ENCODE peak calls at places on chromosomes 16 and 17, in nine cellular contexts. J is NB4, F is IMR-90, U is Peyer's patch, B is body of pancreas, S is breast epithelium, P is sigmoid colon, M is adrenal gland, D is suprapubic skin. T is an unnamed sample.

GRCh38 chr17:65345261-65346060 is 208.3 kb downstream of the RGS9 start:
- DNase-seq in J (peak), M (no peak), P (no peak), B (no peak), S (no peak), D (no peak), F (no peak), U (no peak), T (no peak)

GRCh38 chr16:68715471-68715870 is 21.6 kb upstream of the CDH1 start:
- DNase-seq in B (no peak), M (no peak), D (no peak), P (no peak), S (no peak), U (no peak), J (peak), F (no peak), T (no peak)

GRCh38 chr16:16027728-16028310 is 78.4 kb downstream of the ABCC1 start:
- DNase-seq in J (no peak), S (no peak), B (no peak), D (no peak), U (no peak), F (no peak), P (no peak), M (no peak), T (peak)

GRCh38 chr17:68435361-68435760 is 21.9 kb downstream of the WIPI1 start:
- DNase-seq in J (no peak), D (peak), U (no peak), F (no peak), B (no peak), M (no peak), P (no peak), S (peak), T (no peak)

GRCh38 chr16:82072313-82072712 is 37.3 kb downstream of the HSD17B2 start:
- DNase-seq in B (no peak), S (no peak), D (no peak), J (no peak), F (no peak), M (no peak), P (no peak), U (no peak), T (no peak)

GRCh38 chr16:9408297-9408696 is 316.9 kb downstream of the HAPSTR1 start:
- DNase-seq in J (no peak), S (no peak), D (no peak), U (no peak), F (no peak), P (no peak), B (no peak), M (no peak), T (no peak)

GRCh38 chr17:9971991-9972390 is 66.9 kb upstream of the RCVRN start:
- DNase-seq in D (peak), F (peak), U (no peak), S (no peak), M (peak), P (peak), J (no peak), B (peak), T (peak)

GRCh38 chr17:33387406-33387805 is 94.3 kb upstream of the ASIC2 start:
- DNase-seq in B (no peak), M (no peak), F (no peak), S (no peak), J (no peak), U (no peak), P (no peak), D (no peak), T (no peak)

GRCh38 chr17:9900019-9900594 is 5.0 kb downstream of the RCVRN start:
- DNase-seq in M (no peak), S (no peak), J (no peak), D (peak), U (no peak), P (no peak), B (no peak), F (no peak), T (no peak)

GRCh38 chr16:2785101-2785991 is 2.0 kb downstream of the PRSS33 start:
- DNase-seq in U (no peak), B (no peak), P (peak), M (peak), D (peak), J (peak), S (no peak), F (no peak), T (no peak)

GRCh38 chr17:43670645-43671074 is 8.9 kb upstream of the MEOX1 start:
- DNase-seq in B (no peak), S (no peak), J (no peak), D (no peak), U (no peak), M (no peak), P (no peak), F (no peak), T (no peak)

GRCh38 chr17:33896309-33896708 is 358.8 kb upstream of the CCL2 start:
- DNase-seq in J (no peak), S (no peak), M (no peak), P (no peak), F (no peak), B (no peak), U (no peak), D (no peak), T (no peak)

GRCh38 chr16:80599466-80599865 is 58.7 kb downstream of the DYNLRB2 start:
- DNase-seq in D (no peak), P (no peak), F (peak), U (no peak), J (no peak), M (no peak), S (no peak), B (no peak), T (no peak)

GRCh38 chr17:78125138-78125913 is 3.2 kb downstream of the TMC6 start:
- DNase-seq in U (peak), S (no peak), D (peak), M (no peak), F (no peak), B (no peak), P (no peak), J (no peak), T (no peak)

GRCh38 chr17:64291268-64291851 is 28.3 kb upstream of the TEX2 start:
- DNase-seq in B (no peak), U (no peak), P (no peak), F (no peak), J (peak), M (no peak), D (no peak), S (no peak), T (peak)

GRCh38 chr17:40967581-40967980 is 833 bp upstream of the KRT39 start:
- DNase-seq in M (no peak), U (no peak), P (no peak), S (no peak), B (no peak), F (no peak), D (no peak), J (no peak), T (no peak)

GRCh38 chr17:3594056-3594810 is 15.0 kb downstream of the TRPV1 start:
- DNase-seq in D (no peak), B (no peak), U (no peak), P (no peak), M (no peak), S (no peak), F (peak), J (no peak), T (no peak)

GRCh38 chr17:29165800-29166506 is 14.2 kb downstream of the MYO18A start:
- DNase-seq in B (no peak), D (peak), M (no peak), S (no peak), P (no peak), F (no peak), U (no peak), J (no peak), T (no peak)

DNA sequence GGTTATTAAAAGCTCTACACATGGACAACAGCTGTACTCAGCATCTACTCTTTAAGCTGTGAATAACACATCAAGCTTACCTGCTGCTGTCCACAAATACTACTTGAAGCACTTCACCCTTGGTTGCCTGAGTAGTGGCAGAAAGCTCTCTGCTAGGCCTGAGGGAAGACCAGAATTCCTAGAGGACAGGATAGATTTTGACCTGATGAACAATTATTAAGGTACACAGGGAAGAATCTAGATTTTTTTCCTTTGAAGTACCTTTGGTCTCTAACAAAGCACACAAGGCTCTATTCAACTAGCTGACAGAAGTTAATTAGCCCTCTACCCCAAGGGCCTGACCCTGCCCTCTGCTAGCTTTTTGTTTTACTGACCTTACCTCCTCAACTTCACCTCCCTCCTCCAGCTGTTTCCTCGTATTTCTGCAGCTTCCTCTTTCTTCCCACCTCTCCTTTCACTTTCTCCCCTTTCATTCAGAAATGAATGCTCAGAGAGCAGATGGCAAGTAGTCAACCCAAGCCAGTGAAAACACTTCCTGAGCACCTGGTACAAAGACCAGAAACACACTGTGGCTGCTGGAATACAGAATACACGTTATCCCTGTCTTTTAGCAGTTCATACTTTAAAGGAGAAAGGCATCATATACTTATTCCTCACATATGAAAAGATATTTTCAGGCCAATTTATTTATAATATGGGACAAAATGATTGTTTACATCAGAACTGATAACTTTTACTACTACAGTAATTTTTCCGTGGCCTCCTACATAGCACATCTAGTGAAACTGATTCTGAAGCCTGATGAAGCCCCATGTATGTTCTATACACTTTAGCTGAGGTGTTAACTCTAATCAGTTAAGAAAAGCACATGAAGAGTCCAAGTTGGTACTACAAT is 5.7 kb upstream of the VEZF1 start:
- DNase-seq in S (no peak), B (no peak), M (no peak), P (no peak), D (no peak), F (no peak), U (no peak), J (peak), T (no peak)
- TF ChIP-seq POLR2A in S (no peak), B (no peak), M (no peak), P (no peak), D (no peak), F (no peak), U (no peak), J (no peak), T (peak)

GRCh38 chr17:60959696-60960095 is 282.0 kb downstream of the BCAS3 start:
- DNase-seq in F (no peak), P (no peak), D (no peak), J (no peak), M (no peak), S (no peak), B (no peak), U (no peak), T (no peak)
- TF ChIP-seq POLR2A in F (no peak), P (no peak), D (no peak), J (no peak), M (no peak), S (no peak), B (no peak), U (no peak), T (no peak)

DNA sequence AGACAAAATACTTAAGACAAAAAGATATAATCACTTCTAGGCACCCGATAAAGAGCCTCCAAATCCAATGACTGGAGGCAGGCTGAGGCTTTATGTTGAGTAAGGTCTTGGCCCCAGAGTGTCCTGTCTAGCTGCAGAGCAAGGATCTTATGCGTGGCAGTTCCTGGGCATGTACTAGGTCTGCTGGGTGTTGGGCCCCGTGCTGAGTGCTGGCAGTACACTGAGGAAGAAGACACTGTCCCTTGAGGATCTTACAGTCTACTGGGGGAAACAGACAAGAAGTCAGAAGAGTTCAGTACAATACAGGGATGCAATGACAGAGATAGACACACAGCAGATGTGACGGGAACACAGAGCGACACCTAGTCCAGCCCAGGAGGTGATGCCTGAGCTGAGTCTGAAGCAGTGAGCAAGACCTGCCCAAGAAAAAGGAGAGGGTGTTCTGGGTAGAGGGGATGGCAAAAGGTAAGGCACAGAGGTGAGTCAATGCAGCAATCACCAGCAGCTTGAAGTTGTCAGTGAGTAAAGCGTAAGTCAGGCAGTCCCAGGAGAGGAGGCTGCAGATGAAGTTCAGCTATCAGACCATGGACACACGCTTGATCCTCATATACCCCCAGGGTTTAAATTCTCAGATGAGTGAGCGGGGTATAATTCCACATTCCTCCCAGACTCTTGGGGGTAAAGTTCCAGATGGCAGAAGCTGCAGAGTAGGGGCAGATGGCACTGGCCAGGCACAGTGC is 18.1 kb downstream of the MAP3K14 start:
- DNase-seq in B (no peak), S (no peak), D (no peak), F (no peak), P (no peak), M (no peak), J (no peak), U (no peak), T (no peak)
- TF ChIP-seq POLR2A in B (no peak), S (no peak), D (no peak), F (no peak), P (no peak), M (no peak), J (no peak), U (no peak), T (no peak)

DNA sequence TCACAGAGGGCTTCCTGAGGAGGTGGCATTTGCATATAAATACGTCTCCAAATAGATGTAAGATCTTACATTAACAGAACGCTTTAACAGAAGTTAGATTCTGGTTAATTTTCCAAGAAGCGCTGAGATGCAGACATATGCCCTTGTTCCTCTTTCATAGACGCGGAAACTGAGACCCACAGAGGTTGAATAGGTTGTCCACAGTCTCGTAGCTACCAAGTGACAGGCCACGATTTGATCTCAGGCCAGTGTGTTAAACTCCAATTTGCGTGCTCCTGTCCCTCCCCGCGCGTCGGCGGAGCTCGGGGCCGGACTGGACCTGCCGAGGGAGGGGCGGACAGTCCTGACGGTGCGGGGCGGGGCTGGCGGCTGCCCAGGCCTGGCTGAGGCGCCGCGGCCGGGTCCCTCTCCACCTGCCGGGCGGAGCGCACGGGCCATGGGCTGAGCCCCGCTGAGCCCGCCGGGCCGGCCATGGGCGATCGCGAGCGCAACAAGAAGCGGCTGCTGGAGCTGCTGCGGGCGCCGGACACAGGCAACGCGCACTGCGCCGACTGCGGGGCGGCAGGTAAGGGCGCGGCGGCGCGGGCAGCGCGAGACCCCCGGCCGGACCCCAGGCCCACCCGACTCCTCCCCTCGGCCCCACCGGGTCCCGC is at the start of gene ADAP2:
- DNase-seq in D (peak), S (peak), J (peak), B (peak), M (peak), U (peak), F (no peak), P (peak), T (peak)
- TF ChIP-seq POLR2A in D (no peak), S (no peak), J (no peak), B (no peak), M (peak), U (no peak), F (no peak), P (no peak), T (no peak)

DNA sequence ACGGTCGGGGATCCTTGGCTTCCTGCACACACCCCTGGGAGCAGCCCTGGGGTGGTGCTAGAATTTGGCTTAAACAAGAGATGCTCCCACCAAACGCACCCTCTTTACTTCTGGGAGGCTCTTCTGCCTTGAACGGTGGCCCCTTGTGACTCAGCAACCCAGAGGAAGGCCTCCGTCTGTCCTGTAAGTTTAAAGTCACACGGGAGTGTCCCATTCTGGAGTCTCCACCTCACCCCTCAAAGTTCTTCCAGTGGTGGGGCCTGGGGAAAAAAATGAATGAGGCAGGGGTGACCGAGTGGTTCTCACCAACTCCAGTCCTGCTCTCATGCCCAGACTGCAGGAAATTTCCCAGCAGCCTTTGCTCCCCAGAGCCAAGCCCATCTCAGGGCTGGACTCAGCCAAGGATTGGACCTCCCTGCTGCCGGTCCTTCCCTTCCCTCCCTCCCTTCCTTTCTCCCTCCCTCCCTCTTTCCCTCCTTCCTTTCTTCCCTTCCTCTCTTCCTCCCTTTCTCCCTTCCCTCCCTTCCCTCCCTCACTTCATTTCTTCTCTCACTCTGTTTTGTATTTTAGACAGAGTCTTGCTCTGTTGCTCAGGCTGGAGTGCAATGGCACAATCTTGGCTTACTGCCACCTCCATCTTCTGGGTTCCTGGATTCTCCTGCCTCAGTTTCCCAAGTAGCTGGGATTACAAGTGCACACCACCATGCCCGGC is 11.4 kb downstream of the ITGAD start:
- DNase-seq in B (no peak), U (no peak), D (no peak), J (peak), S (no peak), F (no peak), P (no peak), M (no peak), T (no peak)
- TF ChIP-seq POLR2A in B (no peak), U (no peak), D (no peak), J (no peak), S (no peak), F (no peak), P (no peak), M (no peak), T (no peak)